ENCODE peak calls at places on chromosomes 2 and 18, in six cellular contexts. R is left lung; J is activated T-cell treated with anti-CD3 and anti-CD28 coated beads, Interleukin-2, amount 50 U/mL, for 4 hours; F is stimulated activated naive CD8-positive, alpha-beta T cell treated with anti-CD3 and anti-CD28 coated beads, Interleukin-15, Interleukin-2, amounts not matched to agents 100 U/mL and 50 U/mL, for 24 hours; S is WTC11; O is DND-41. I is an unnamed sample.

GRCh38 chr2:187390891-187391290 is 57.2 kb downstream of the CALCRL start:
- ATAC-seq in R (no peak), J (no peak), F (no peak), S (no peak), O (no peak), I (no peak)

GRCh38 chr2:60446413-60447358 is 106.8 kb downstream of the BCL11A start:
- ATAC-seq in R (no peak), J (peak), F (no peak), S (no peak), O (no peak), I (peak)

GRCh38 chr2:235843591-235844395 is 324.4 kb downstream of the GBX2 start:
- ATAC-seq in R (no peak), J (no peak), F (no peak), S (no peak), O (no peak), I (no peak)

GRCh38 chr2:85920810-85921545 is 32.2 kb upstream of the ST3GAL5 start:
- ATAC-seq in R (peak), J (no peak), F (no peak), S (no peak), O (no peak), I (no peak)

GRCh38 chr2:21696900-21697299 is 573.1 kb downstream of the TDRD15 start:
- ATAC-seq in R (no peak), J (no peak), F (no peak), S (no peak), O (no peak), I (no peak)

GRCh38 chr2:85987266-85988178 is 98.7 kb upstream of the ST3GAL5 start:
- ATAC-seq in R (peak), J (no peak), F (no peak), S (no peak), O (no peak), I (no peak)

GRCh38 chr2:78992807-78993517 is 32.5 kb upstream of the REG3G start:
- ATAC-seq in R (peak), J (no peak), F (no peak), S (peak), O (no peak), I (no peak)

GRCh38 chr2:63081404-63081803 is 30.8 kb downstream of the OTX1 start:
- ATAC-seq in R (no peak), J (no peak), F (no peak), S (no peak), O (peak), I (no peak)

GRCh38 chr2:13006407-13006806 is 289.7 kb downstream of the TRIB2 start:
- ATAC-seq in R (no peak), J (no peak), F (no peak), S (no peak), O (no peak), I (no peak)

GRCh38 chr18:79588636-79589481 is 90.7 kb upstream of the CTDP1 start:
- ATAC-seq in R (peak), J (no peak), F (no peak), S (peak), O (no peak), I (no peak)

GRCh38 chr2:196284033-196284844 is 112.9 kb upstream of the STK17B start:
- ATAC-seq in R (peak), J (no peak), F (no peak), S (no peak), O (no peak), I (no peak)